ENCODE peak calls at places on chromosome 9, in seven cellular contexts. Y is right cardiac atrium; T is NCI-H1105 treated with DMSO at 0.1 percent for 48 hours; H is NCI-H524 treated with DMSO at 0.1 percent for 48 hours; K is NAMALWA; L is CD8-positive, alpha-beta memory T cell; F is GM23338. A is an unnamed sample.

GRCh38 chr9:35688558-35689350 is 971 bp downstream of the TPM2 start:
- DNase-seq in Y (no peak), T (no peak), H (no peak), K (peak; percentile 35), L (no peak), F (no peak), A (peak; percentile 36)

GRCh38 chr9:113626735-113627495 is 163.4 kb downstream of the RGS3 start:
- DNase-seq in Y (peak; percentile 62), T (no peak), H (no peak), K (no peak), L (no peak), F (no peak), A (no peak)

GRCh38 chr9:137381501-137382443 is 41.2 kb downstream of the EXD3 start:
- DNase-seq in Y (peak; percentile 7), T (no peak), H (no peak), K (no peak), L (no peak), F (no peak), A (no peak)

GRCh38 chr9:93230601-93231000 is 46.7 kb downstream of the WNK2 start:
- DNase-seq in Y (no peak), T (no peak), H (no peak), K (no peak), L (no peak), F (no peak), A (no peak)

GRCh38 chr9:131738838-131739191 is 1.1 kb downstream of the RAPGEF1 start:
- DNase-seq in Y (no peak), T (peak; percentile 8), H (no peak), K (peak; percentile 60), L (no peak), F (peak; percentile 80), A (peak; percentile 63)

GRCh38 chr9:121557581-121558422 is 58.2 kb upstream of the GGTA1 start:
- DNase-seq in Y (peak; percentile 75), T (no peak), H (no peak), K (no peak), L (no peak), F (peak; percentile 79), A (peak; percentile 85)

GRCh38 chr9:21336467-21336866 is 1.3 kb upstream of the KLHL9 start:
- DNase-seq in Y (no peak), T (no peak), H (no peak), K (peak; percentile 24), L (no peak), F (peak; percentile 20), A (peak; percentile 43)

GRCh38 chr9:36798350-36799065 is 225.8 kb downstream of the MELK start:
- DNase-seq in Y (no peak), T (peak; percentile 7), H (no peak), K (peak; percentile 65), L (no peak), F (peak; percentile 33), A (no peak)

GRCh38 chr9:109250771-109251079 is 70.1 kb downstream of the EPB41L4B start:
- DNase-seq in Y (no peak), T (no peak), H (no peak), K (no peak), L (no peak), F (no peak), A (no peak)

GRCh38 chr9:37775216-37775919 is 9.5 kb downstream of the EXOSC3 start:
- DNase-seq in Y (no peak), T (no peak), H (no peak), K (no peak), L (no peak), F (no peak), A (no peak)

GRCh38 chr9:128929560-128929959 is 8.8 kb downstream of the PHYHD1 start:
- DNase-seq in Y (no peak), T (no peak), H (no peak), K (no peak), L (no peak), F (no peak), A (no peak)

GRCh38 chr9:70749066-70749465 is 334.6 kb upstream of the KLF9 start:
- DNase-seq in Y (no peak), T (no peak), H (no peak), K (no peak), L (no peak), F (no peak), A (no peak)

GRCh38 chr9:95081998-95082397 is 235.5 kb downstream of the FANCC start:
- DNase-seq in Y (no peak), T (no peak), H (no peak), K (no peak), L (no peak), F (no peak), A (no peak)

GRCh38 chr9:73151653-73152382 is at the start of gene ANXA1:
- DNase-seq in Y (no peak), T (no peak), H (no peak), K (no peak), L (no peak), F (peak; percentile 60), A (peak; percentile 92)

GRCh38 chr9:80204054-80204453 is 632.3 kb downstream of the TLE4 start:
- DNase-seq in Y (no peak), T (no peak), H (no peak), K (no peak), L (no peak), F (no peak), A (no peak)